ENCODE peak calls at places on chromosomes 1 and 21, in six cellular contexts. N is HepG2, O is upper lobe of left lung, M is HCT116, U is K562, I is Panc1. E is an unnamed sample. For H3K27me3, the result is how much of the 10 kb centered on the place peaks cover.

GRCh38 chr1:1196431-1197187 is 9.8 kb downstream of the TNFRSF18 start:
- ATAC-seq in N (peak), O (no peak), M (no peak), U (no peak), I (no peak), E (no peak)

GRCh38 chr1:183946309-183946591 is 91.3 kb downstream of the COLGALT2 start:
- ATAC-seq in N (no peak), O (no peak), M (no peak), U (no peak), I (no peak), E (no peak)

GRCh38 chr21:42590431-42591131 is 62.8 kb upstream of the PDE9A start:
- ATAC-seq in N (no peak), O (no peak), M (no peak), U (no peak), I (no peak), E (no peak)

GRCh38 chr1:184156521-184157395 is 105.2 kb downstream of the TSEN15 start:
- ATAC-seq in N (no peak), O (no peak), M (no peak), U (no peak), I (no peak), E (no peak)

GRCh38 chr1:1050577-1051052 is 23.5 kb downstream of the RNF223 start:
- ATAC-seq in N (no peak), O (no peak), M (no peak), U (no peak), I (no peak), E (no peak)

GRCh38 chr1:203076031-203076511 is 9.7 kb downstream of the MYOG start:
- ATAC-seq in N (no peak), O (peak), M (no peak), U (peak), I (no peak), E (no peak)

GRCh38 chr1:21944261-21945074 is 7.4 kb upstream of the HSPG2 start:
- ATAC-seq in N (no peak), O (no peak), M (no peak), U (no peak), I (no peak), E (peak)

GRCh38 chr1:153929981-153930948 is 7.5 kb upstream of the GATAD2B start:
- ATAC-seq in N (peak), O (no peak), M (peak), U (no peak), I (no peak), E (no peak)

GRCh38 chr1:209607102-209607794 is 23.7 kb downstream of the CAMK1G start:
- ATAC-seq in N (no peak), O (no peak), M (no peak), U (no peak), I (peak), E (no peak)

GRCh38 chr1:240455228-240455821 is 156.6 kb downstream of the GREM2 start:
- ATAC-seq in N (peak), O (no peak), M (no peak), U (no peak), I (no peak), E (no peak)

GRCh38 chr1:98881911-98882310 is 122.8 kb downstream of the PLPPR5 start:
- ATAC-seq in N (no peak), O (no peak), M (no peak), U (no peak), I (no peak), E (no peak)

GRCh38 chr1:67616394-67616985 is 68.5 kb upstream of the GADD45A start:
- ATAC-seq in N (no peak), O (no peak), M (no peak), U (no peak), I (no peak), E (no peak)

GRCh38 chr21:26597981-26598380 is 24.9 kb upstream of the CYYR1 start:
- ATAC-seq in N (no peak), O (no peak), M (no peak), U (no peak), I (no peak), E (no peak)

GRCh38 chr1:180560200-180560867 is 1.6 kb downstream of the OVAAL start:
- ATAC-seq in N (peak), O (no peak), M (no peak), U (no peak), I (peak), E (no peak)

GRCh38 chr1:10751160-10751559 is 45.3 kb downstream of the CASZ1 start:
- ATAC-seq in N (no peak), O (no peak), M (no peak), U (peak), I (no peak), E (no peak)

GRCh38 chr1:236774926-236775325 is 20.2 kb upstream of the MTR start:
- ATAC-seq in N (peak), O (no peak), M (peak), U (peak), I (peak), E (peak)

GRCh38 chr1:1521331-1521730 is 9.4 kb downstream of the ATAD3A start:
- ATAC-seq in N (no peak), O (no peak), M (no peak), U (no peak), I (no peak), E (no peak)

GRCh38 chr1:208234721-208235120 is 9.5 kb downstream of the PLXNA2 start:
- ATAC-seq in N (peak), O (no peak), M (no peak), U (no peak), I (no peak), E (no peak)

GRCh38 chr1:10514490-10515235 is 39.9 kb downstream of the PEX14 start:
- ATAC-seq in N (peak), O (no peak), M (peak), U (peak), I (peak), E (no peak)

GRCh38 chr1:218459878-218460277 is 114.7 kb downstream of the TGFB2 start:
- ATAC-seq in N (no peak), O (peak), M (peak), U (peak), I (peak), E (peak)

GRCh38 chr1:31596737-31597097 is 20.4 kb downstream of the TINAGL1 start:
- ATAC-seq in N (no peak), O (no peak), M (no peak), U (no peak), I (no peak), E (no peak)

GRCh38 chr1:1067284-1068076 is 6.6 kb downstream of the RNF223 start:
- ATAC-seq in N (no peak), O (peak), M (no peak), U (no peak), I (no peak), E (no peak)

GRCh38 chr1:95604784-95605183 is 370.8 kb downstream of the RWDD3 start:
- ATAC-seq in N (no peak), O (no peak), M (no peak), U (no peak), I (no peak), E (no peak)

GRCh38 chr1:169070958-169071357 is 35.5 kb upstream of the ATP1B1 start:
- ATAC-seq in N (no peak), O (no peak), M (peak), U (peak), I (no peak), E (no peak)

GRCh38 chr1:202162049-202162417 is 1.6 kb upstream of the PTPN7 start:
- ATAC-seq in N (no peak), O (peak), M (no peak), U (peak), I (no peak), E (no peak)

GRCh38 chr1:236124965-236125364 is 17.4 kb upstream of the GPR137B start:
- ATAC-seq in N (peak), O (no peak), M (peak), U (peak), I (peak), E (no peak)

GRCh38 chr1:150613061-150613920 is 16.1 kb downstream of the ENSA start:
- ATAC-seq in N (peak), O (peak), M (peak), U (peak), I (peak), E (peak)

GRCh38 chr1:3668585-3669300 is 16.4 kb downstream of the TP73 start:
- ATAC-seq in N (peak), O (peak), M (peak), U (peak), I (peak), E (peak)

GRCh38 chr1:218374401-218374848 is 29.3 kb downstream of the TGFB2 start:
- ATAC-seq in N (no peak), O (no peak), M (no peak), U (no peak), I (no peak), E (no peak)

GRCh38 chr21:31446206-31446900 is 102.3 kb upstream of the TIAM1 start:
- ATAC-seq in N (no peak), O (no peak), M (no peak), U (no peak), I (no peak), E (no peak)

GRCh38 chr1:199160521-199161318 is 521.9 kb downstream of the PTPRC start:
- ATAC-seq in N (no peak), O (no peak), M (no peak), U (no peak), I (no peak), E (no peak)

GRCh38 chr1:200751717-200752116 is 13.0 kb downstream of the CAMSAP2 start:
- ATAC-seq in N (no peak), O (no peak), M (no peak), U (no peak), I (no peak), E (no peak)

GRCh38 chr1:9653195-9653782 is 1.8 kb downstream of the PIK3CD start:
- ATAC-seq in N (no peak), O (no peak), M (no peak), U (no peak), I (no peak), E (no peak)

GRCh38 chr1:180136968-180137356 is 17.7 kb upstream of the QSOX1 start:
- ATAC-seq in N (no peak), O (no peak), M (no peak), U (no peak), I (no peak), E (no peak)

GRCh38 chr1:230807029-230807428 is 59.8 kb downstream of the CAPN9 start:
- ATAC-seq in N (no peak), O (no peak), M (no peak), U (no peak), I (no peak), E (peak)

DNA sequence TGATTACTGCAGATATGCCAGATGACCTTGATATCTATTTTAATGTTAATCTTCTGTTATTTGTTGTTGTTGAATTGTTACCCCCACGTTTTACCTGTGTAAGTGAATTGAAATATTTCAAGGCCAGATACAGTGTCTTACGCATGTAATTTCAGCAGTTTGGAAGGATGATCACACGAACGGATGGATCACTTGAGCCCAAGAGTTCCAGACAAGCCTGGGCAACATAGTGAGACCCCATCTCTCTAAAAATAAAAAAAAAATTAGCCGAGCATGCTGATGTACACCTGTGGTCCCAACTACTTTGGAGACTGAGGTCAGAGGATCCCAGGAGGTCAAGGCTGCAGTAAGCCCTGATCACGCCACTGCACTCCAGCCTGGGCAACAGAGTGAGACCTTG is 32.2 kb downstream of the SDCCAG8 start:
- ATAC-seq in N (no peak), O (no peak), M (no peak), U (no peak), I (no peak), E (no peak)
- TF ChIP-seq POLR2AphosphoS5 in N (no peak), O (no peak), M (no peak), U (no peak), I (no peak), E (no peak)

DNA sequence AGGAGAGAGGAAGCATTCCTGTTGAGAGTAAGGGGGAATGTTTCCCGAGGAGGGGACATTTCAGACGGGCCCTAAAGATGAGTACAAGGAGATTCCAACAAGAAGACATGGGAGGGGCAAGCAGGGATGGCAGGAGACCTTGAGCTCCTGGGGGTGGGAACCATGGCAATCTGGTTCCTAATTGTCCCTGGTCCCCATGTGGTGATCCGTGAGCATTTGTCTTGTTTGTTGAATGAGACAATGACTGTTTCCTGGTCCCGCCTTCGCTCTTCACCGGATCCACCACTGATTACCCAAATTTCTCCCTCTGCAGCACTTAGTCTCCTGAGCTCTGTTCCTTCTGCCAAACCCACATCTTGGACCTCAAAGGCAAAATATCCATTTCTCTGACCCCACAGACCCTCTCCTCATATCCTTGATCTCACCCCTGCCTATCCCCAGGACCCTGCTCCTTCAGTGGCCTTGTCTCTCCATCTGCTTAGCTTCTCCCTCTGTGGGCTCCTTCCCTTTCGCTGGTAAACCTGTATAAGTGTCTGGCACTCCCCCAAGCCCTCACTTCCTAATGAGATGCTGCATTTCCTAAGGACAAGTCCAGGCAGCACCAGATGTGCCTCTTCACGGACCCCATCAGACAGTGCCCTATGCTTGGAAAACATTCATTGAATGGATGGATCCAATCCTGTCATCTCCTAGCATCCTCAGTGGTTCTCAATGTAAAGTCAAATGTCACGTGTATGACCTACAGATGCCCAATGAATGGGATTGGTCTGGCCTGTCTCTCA is 8.3 kb upstream of the CSF1 start:
- ATAC-seq in N (no peak), O (no peak), M (no peak), U (no peak), I (no peak), E (no peak)
- H3K27ac ChIP-seq in N (no peak), O (no peak), M (no peak), U (peak), I (peak), E (no peak)

GRCh38 chr21:38525454-38525853 is 27.2 kb upstream of the ERG start:
- ATAC-seq in N (no peak), O (no peak), M (no peak), U (no peak), I (no peak), E (no peak)
- H3K27me3 ChIP-seq in N (under half), O (under half), M (under half), U (under half), I (under half), E (under half)

GRCh38 chr1:39738622-39739366 is at the start of gene PPIE:
- ATAC-seq in N (peak), O (peak), M (peak), U (peak), I (peak), E (peak)
- TF ChIP-seq POLR2AphosphoS5 in N (peak), O (peak), M (peak), U (peak), I (peak), E (peak)

GRCh38 chr1:42945171-42945570 is 13.5 kb downstream of the SLC2A1 start:
- ATAC-seq in N (no peak), O (no peak), M (no peak), U (no peak), I (no peak), E (no peak)
- H3K27ac ChIP-seq in N (no peak), O (peak), M (peak), U (no peak), I (peak), E (peak)

GRCh38 chr1:20312818-20313217 is 22.1 kb downstream of the VWA5B1 start:
- ATAC-seq in N (no peak), O (no peak), M (no peak), U (no peak), I (no peak), E (no peak)
- H3K27me3 ChIP-seq in N (half or more), O (under half), M (under half), U (half or more), I (under half), E (under half)

GRCh38 chr1:26555550-26555981 is 26.0 kb downstream of the RPS6KA1 start:
- ATAC-seq in N (peak), O (no peak), M (no peak), U (peak), I (peak), E (no peak)

GRCh38 chr1:26552720-26553119 is 23.2 kb downstream of the RPS6KA1 start:
- ATAC-seq in N (no peak), O (no peak), M (no peak), U (no peak), I (no peak), E (no peak)

GRCh38 chr1:26554781-26555180 is 25.2 kb downstream of the RPS6KA1 start:
- ATAC-seq in N (no peak), O (no peak), M (no peak), U (no peak), I (no peak), E (no peak)

GRCh38 chr1:26556041-26556440 is 26.5 kb downstream of the RPS6KA1 start:
- ATAC-seq in N (peak), O (no peak), M (no peak), U (no peak), I (no peak), E (no peak)

GRCh38 chr1:26553942-26554682 is 24.6 kb downstream of the RPS6KA1 start:
- ATAC-seq in N (no peak), O (no peak), M (no peak), U (no peak), I (no peak), E (no peak)
- TF ChIP-seq POLR2AphosphoS5 in N (no peak), O (no peak), M (no peak), U (no peak), I (no peak), E (no peak)